ENCODE peak calls at places on chromosomes 6 and 20, in ten cellular contexts. U, W, I, H, V, L, C, K, X and N are unnamed samples.

GRCh38 chr6:129345890-129346289 is 364.1 kb downstream of the ARHGAP18 start:
- DNase-seq in C (no peak), V (no peak), W (no peak), I (peak; percentile 48), K (peak; percentile 76), X (no peak), H (no peak), U (no peak), L (no peak), N (no peak)

GRCh38 chr6:88455317-88455716 is 289.2 kb upstream of the CNR1 start:
- DNase-seq in V (no peak), K (no peak), W (no peak), U (no peak), L (no peak), C (peak; percentile 24), X (no peak), I (no peak), H (peak; percentile 33), N (no peak)

GRCh38 chr20:33119725-33120720 is 40.6 kb downstream of the BPIFB4 start:
- DNase-seq in X (no peak), V (no peak), C (no peak), I (no peak), U (no peak), L (no peak), K (peak; percentile 19), H (no peak), W (no peak), N (no peak)

GRCh38 chr6:36692861-36693702 is 4.5 kb upstream of the RAB44 start:
- DNase-seq in V (no peak), H (peak; percentile 49), W (no peak), I (peak; percentile 48), U (no peak), K (peak; percentile 43), X (no peak), C (peak; percentile 68), L (peak; percentile 79), N (no peak)

GRCh38 chr20:48463096-48463710 is 364.6 kb downstream of the PREX1 start:
- DNase-seq in V (no peak), C (no peak), I (peak; percentile 62), U (no peak), W (no peak), K (peak; percentile 12), L (no peak), X (no peak), H (no peak), N (peak; percentile 26)

GRCh38 chr6:44342489-44342888 is at the start of gene SPATS1:
- DNase-seq in X (peak; percentile 54), C (peak; percentile 26), H (no peak), W (no peak), K (peak; percentile 46), L (no peak), V (no peak), I (no peak), U (peak; percentile 72), N (no peak)

GRCh38 chr6:157436200-157436943 is 55.4 kb downstream of the ZDHHC14 start:
- DNase-seq in K (no peak), X (no peak), L (no peak), W (no peak), H (no peak), U (no peak), I (no peak), V (no peak), C (no peak), N (no peak)

GRCh38 chr6:33815854-33816253 is 12.1 kb upstream of the MLN start:
- DNase-seq in L (no peak), V (no peak), U (no peak), W (no peak), C (no peak), I (peak; percentile 76), H (no peak), K (peak; percentile 29), X (no peak), N (no peak)

DNA sequence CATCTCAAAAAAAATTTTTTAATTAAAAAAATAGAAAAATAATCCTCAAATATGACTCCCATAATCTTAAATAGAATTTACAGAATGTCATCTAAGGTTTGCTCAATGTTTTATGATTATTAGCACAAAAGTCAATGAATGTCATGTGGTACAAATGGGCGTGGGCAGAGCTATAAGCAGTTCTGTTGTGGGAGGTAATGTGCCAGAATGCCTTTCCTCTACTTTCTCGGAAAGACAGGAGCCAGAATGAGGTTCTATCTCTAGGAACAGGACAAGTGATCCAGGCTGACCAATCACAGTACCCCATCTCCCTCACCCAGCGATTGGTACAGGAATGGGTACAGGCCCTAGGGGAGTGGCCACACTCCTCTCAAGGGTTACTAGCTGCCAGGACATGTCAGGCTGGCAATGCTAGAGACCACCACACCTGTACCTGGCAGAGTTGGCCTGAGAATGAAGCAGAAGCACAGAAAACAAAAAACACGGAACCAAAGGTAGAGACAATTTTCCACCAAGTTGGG is 15.1 kb downstream of the RALGAPA2 start:
- DNase-seq in W (no peak), V (no peak), C (no peak), L (no peak), K (no peak), H (no peak), X (no peak), I (no peak), U (no peak), N (no peak)
- H3K27ac ChIP-seq in W (no peak overlapping the region), V (no peak overlapping the region), C (no peak overlapping the region), L (no peak overlapping the region), K (no peak overlapping the region), H (no peak overlapping the region), X (no peak overlapping the region), I (no peak overlapping the region), U (no peak overlapping the region), N (peak overlapping the region; percentile 52)

DNA sequence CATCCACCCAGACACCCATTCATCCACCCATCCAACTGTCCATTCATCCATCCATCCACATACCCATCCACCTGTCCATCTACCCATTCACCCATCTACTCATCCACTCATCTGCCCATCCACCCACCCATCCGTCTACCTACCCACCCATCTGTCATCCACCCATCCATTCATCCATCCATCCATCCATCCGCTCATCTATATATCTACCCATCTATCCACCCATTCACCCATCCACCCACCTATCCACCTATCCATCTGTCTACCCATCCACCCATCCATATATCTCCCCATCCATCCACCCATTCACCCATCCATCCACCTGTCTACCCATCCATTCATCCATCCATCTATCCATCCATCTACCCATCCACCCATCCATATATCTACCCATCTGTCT is 30.7 kb downstream of the ARMC2 start:
- DNase-seq in C (no peak), I (no peak), L (no peak), W (no peak), H (no peak), V (no peak), U (no peak), X (no peak), K (no peak), N (no peak)
- H3K4me3 ChIP-seq in C (no peak overlapping the region), I (no peak overlapping the region), L (no peak overlapping the region), W (no peak overlapping the region), H (no peak overlapping the region), V (no peak overlapping the region), U (no peak overlapping the region), X (no peak overlapping the region), K (no peak overlapping the region), N (no peak overlapping the region)

GRCh38 chr20:63254536-63255384 is 497 bp upstream of the NKAIN4 start:
- DNase-seq in U (no peak), X (no peak), K (no peak), I (no peak), H (no peak), V (no peak), W (no peak), C (no peak), L (no peak), N (no peak)
- H3K27me3 ChIP-seq in U (peaks cover 44% of the 10 kb centered on the region), X (no peaks in the 10 kb centered on the region), K (peaks cover 32% of the 10 kb centered on the region), I (peaks cover 52% of the 10 kb centered on the region), H (peaks cover 79% of the 10 kb centered on the region), V (peaks cover 9% of the 10 kb centered on the region), W (no peaks in the 10 kb centered on the region), C (peaks cover 90% of the 10 kb centered on the region), L (peaks cover 87% of the 10 kb centered on the region), N (peaks cover 42% of the 10 kb centered on the region)

GRCh38 chr6:18185624-18186023 is 30.4 kb downstream of the KDM1B start:
- DNase-seq in I (no peak), L (no peak), K (no peak), W (no peak), C (no peak), X (no peak), V (no peak), H (no peak), U (no peak), N (no peak)

GRCh38 chr6:18186033-18186432 is 30.8 kb downstream of the KDM1B start:
- DNase-seq in V (no peak), I (no peak), U (no peak), C (no peak), H (no peak), K (no peak), X (no peak), W (no peak), L (no peak), N (no peak)

GRCh38 chr6:18183736-18184135 is 28.5 kb downstream of the KDM1B start:
- DNase-seq in U (no peak), X (no peak), L (no peak), K (no peak), W (no peak), C (no peak), V (no peak), H (no peak), I (no peak), N (no peak)

GRCh38 chr6:18179770-18180393 is 24.7 kb downstream of the KDM1B start:
- DNase-seq in H (peak; percentile 10), L (no peak), K (no peak), W (no peak), V (no peak), I (no peak), C (peak; percentile 17), U (peak; percentile 65), X (no peak), N (peak; percentile 9)

GRCh38 chr6:18182568-18182967 is 27.3 kb downstream of the KDM1B start:
- DNase-seq in U (no peak), L (no peak), H (no peak), X (no peak), W (no peak), K (no peak), C (no peak), I (no peak), V (no peak), N (no peak)
- H3K27ac ChIP-seq in U (no peak overlapping the region), L (no peak overlapping the region), H (no peak overlapping the region), X (no peak overlapping the region), W (no peak overlapping the region), K (no peak overlapping the region), C (no peak overlapping the region), I (no peak overlapping the region), V (no peak overlapping the region), N (no peak overlapping the region)

GRCh38 chr20:50048420-50049166 is 64.4 kb downstream of the UBE2V1 start:
- DNase-seq in V (no peak), U (no peak), W (no peak), C (no peak), X (no peak), H (no peak), K (peak; percentile 81), L (no peak), I (peak; percentile 94), N (no peak)
- H3K4me3 ChIP-seq in V (no peak overlapping the region), U (no peak overlapping the region), W (no peak overlapping the region), C (no peak overlapping the region), X (no peak overlapping the region), H (no peak overlapping the region), K (peak overlapping the region; percentile 14), L (no peak overlapping the region), I (no peak overlapping the region), N (no peak overlapping the region)

GRCh38 chr6:150057501-150057951 is 11.4 kb downstream of the ULBP3 start:
- DNase-seq in K (no peak), C (no peak), U (no peak), H (no peak), L (no peak), I (no peak), W (no peak), X (no peak), V (no peak), N (no peak)
- H3K27me3 ChIP-seq in K (peaks cover 20% of the 10 kb centered on the region), C (peaks cover 54% of the 10 kb centered on the region), U (no peaks in the 10 kb centered on the region), H (peaks cover 36% of the 10 kb centered on the region), L (peaks cover 49% of the 10 kb centered on the region), I (peaks cover 36% of the 10 kb centered on the region), W (peaks cover 18% of the 10 kb centered on the region), X (no peaks in the 10 kb centered on the region), V (no peaks in the 10 kb centered on the region), N (no peaks in the 10 kb centered on the region)